ENCODE peak calls at places on chromosomes 16 and 17, in six cellular contexts. I is H7; Q is substantia nigra; Y is AG04450; M is gastrocnemius medialis; R is activated naive CD4-positive, alpha-beta T cell treated with anti-CD3 and anti-CD28 coated beads, Interleukin-2, amount 10 ng/mL, durations not matched to agents 7 days and 5 days. S is an unnamed sample.

GRCh38 chr17:73722163-73722562 is 77.9 kb upstream of the SDK2 start:
- DNase-seq in M (no peak), R (peak; percentile 77), Q (no peak), Y (no peak), I (no peak), S (no peak)

GRCh38 chr17:37219876-37220608 is 155.7 kb upstream of the C17orf78 start:
- DNase-seq in Q (no peak), M (no peak), Y (no peak), R (no peak), I (no peak), S (no peak)

GRCh38 chr16:81612351-81613170 is 166.5 kb upstream of the PLCG2 start:
- DNase-seq in I (no peak), R (no peak), Y (no peak), M (no peak), Q (peak; percentile 48), S (peak; percentile 48)

GRCh38 chr17:50687200-50688066 is 20.3 kb downstream of the ANKRD40 start:
- DNase-seq in M (no peak), I (peak; percentile 73), R (no peak), Y (no peak), Q (no peak), S (peak; percentile 54)

GRCh38 chr17:4559851-4560820 is at the start of gene GGT6:
- DNase-seq in Q (no peak), I (peak; percentile 53), Y (no peak), R (no peak), M (no peak), S (no peak)

GRCh38 chr17:623121-623520 is 91.5 kb downstream of the VPS53 start:
- DNase-seq in R (no peak), I (no peak), M (no peak), Y (no peak), Q (no peak), S (no peak)

GRCh38 chr17:76527430-76528111 is 9.9 kb downstream of the CYGB start:
- DNase-seq in M (no peak), I (peak; percentile 89), Y (no peak), R (peak; percentile 66), Q (no peak), S (peak; percentile 60)

GRCh38 chr16:35749253-35750141 is 2290.1 kb downstream of the TP53TG3F start:
- DNase-seq in Y (no peak), I (peak; percentile 16), Q (no peak), R (no peak), M (no peak), S (no peak)

GRCh38 chr17:27609606-27610303 is 21.2 kb upstream of the LGALS9 start:
- DNase-seq in R (peak; percentile 65), I (peak; percentile 77), M (no peak), Q (peak; percentile 29), Y (no peak), S (peak; percentile 42)

GRCh38 chr17:4142107-4142900 is 526 bp downstream of the ZZEF1 start:
- DNase-seq in R (peak; percentile 61), M (no peak), I (peak; percentile 79), Y (no peak), Q (no peak), S (peak; percentile 20)

GRCh38 chr16:78256686-78257375 is 157.4 kb downstream of the WWOX start:
- DNase-seq in R (no peak), M (no peak), Q (no peak), Y (no peak), I (no peak), S (no peak)